ENCODE peak calls at places on chromosomes 16 and 17, in six cellular contexts. K is CD8-positive, alpha-beta T cell; H is effector memory CD4-positive, alpha-beta T cell; S is ovary; P is fibroblast of lung; L is brain microvascular endothelial cell. A is an unnamed sample.

GRCh38 chr17:50314456-50315011 is 31.4 kb upstream of the XYLT2 start:
- DNase-seq in K (no peak), H (no peak), S (no peak), P (no peak), L (no peak), A (no peak)

GRCh38 chr17:15965510-15965909 is 20.6 kb downstream of the ADORA2B start:
- DNase-seq in K (no peak), H (no peak), S (no peak), P (no peak), L (no peak), A (no peak)

GRCh38 chr16:78242231-78242630 is 142.8 kb downstream of the WWOX start:
- DNase-seq in K (no peak), H (no peak), S (no peak), P (no peak), L (no peak), A (no peak)

GRCh38 chr17:39653662-39654331 is 11.4 kb upstream of the TCAP start:
- DNase-seq in K (peak; percentile 86), H (peak; percentile 70), S (peak; percentile 57), P (no peak), L (peak; percentile 22), A (peak; percentile 61)

GRCh38 chr16:66551788-66552287 is 538 bp upstream of the CKLF start:
- DNase-seq in K (no peak), H (peak; percentile 3), S (no peak), P (no peak), L (no peak), A (no peak)

GRCh38 chr16:79561729-79562128 is 38.8 kb downstream of the MAF start:
- DNase-seq in K (no peak), H (no peak), S (no peak), P (no peak), L (no peak), A (no peak)

GRCh38 chr16:4792951-4793513 is 2.1 kb upstream of the SMIM22 start:
- DNase-seq in K (no peak), H (no peak), S (no peak), P (no peak), L (no peak), A (no peak)

GRCh38 chr16:15553313-15554088 is 89.5 kb downstream of the MARF1 start:
- DNase-seq in K (no peak), H (no peak), S (peak; percentile 32), P (peak; percentile 35), L (no peak), A (no peak)

GRCh38 chr16:69399361-69399760 is 13.6 kb upstream of the TERF2 start:
- DNase-seq in K (no peak), H (no peak), S (no peak), P (peak; percentile 31), L (no peak), A (no peak)

GRCh38 chr17:64497565-64498035 is 746 bp upstream of the POLG2 start:
- DNase-seq in K (no peak), H (no peak), S (no peak), P (no peak), L (no peak), A (no peak)

GRCh38 chr17:564526-564925 is 150.1 kb downstream of the VPS53 start:
- DNase-seq in K (no peak), H (no peak), S (no peak), P (no peak), L (no peak), A (no peak)

GRCh38 chr17:31095239-31096105 is 695 bp downstream of the NF1 start:
- DNase-seq in K (peak; percentile 53), H (peak; percentile 11), S (peak; percentile 77), P (peak; percentile 56), L (no peak), A (peak; percentile 38)

GRCh38 chr17:69757794-69758430 is 317.1 kb upstream of the KCNJ16 start:
- DNase-seq in K (no peak), H (no peak), S (no peak), P (peak; percentile 89), L (peak; percentile 47), A (no peak)

GRCh38 chr16:68370921-68371651 is 60.3 kb downstream of the PRMT7 start:
- DNase-seq in K (peak; percentile 80), H (no peak), S (no peak), P (no peak), L (no peak), A (peak; percentile 55)

GRCh38 chr16:25691519-25692091 is at the start of gene HS3ST4:
- DNase-seq in K (no peak), H (no peak), S (no peak), P (no peak), L (no peak), A (no peak)

GRCh38 chr17:20896153-20896649 is 146.6 kb downstream of the USP22 start:
- DNase-seq in K (peak; percentile 51), H (peak; percentile 26), S (peak; percentile 70), P (no peak), L (peak; percentile 12), A (peak; percentile 11)

GRCh38 chr17:8789743-8790142 is 9.4 kb downstream of the MFSD6L start:
- DNase-seq in K (no peak), H (no peak), S (no peak), P (no peak), L (no peak), A (no peak)

GRCh38 chr16:81447383-81448101 is 2.9 kb downstream of the CMIP start:
- DNase-seq in K (no peak), H (no peak), S (no peak), P (no peak), L (no peak), A (no peak)

GRCh38 chr17:27861979-27862378 is 31.2 kb downstream of the LYRM9 start:
- DNase-seq in K (no peak), H (no peak), S (no peak), P (no peak), L (no peak), A (no peak)

GRCh38 chr16:84749815-84750214 is 50.0 kb downstream of the USP10 start:
- DNase-seq in K (peak; percentile 36), H (no peak), S (no peak), P (no peak), L (no peak), A (no peak)

GRCh38 chr16:56833243-56833970 is 31.6 kb upstream of the SLC12A3 start:
- DNase-seq in K (no peak), H (no peak), S (no peak), P (peak; percentile 37), L (no peak), A (no peak)

GRCh38 chr17:13931111-13931526 is 138.2 kb upstream of the COX10 start:
- DNase-seq in K (no peak), H (no peak), S (no peak), P (peak; percentile 68), L (no peak), A (no peak)

GRCh38 chr17:13933597-13934276 is 135.6 kb upstream of the COX10 start:
- DNase-seq in K (no peak), H (no peak), S (no peak), P (no peak), L (peak; percentile 3), A (no peak)

DNA sequence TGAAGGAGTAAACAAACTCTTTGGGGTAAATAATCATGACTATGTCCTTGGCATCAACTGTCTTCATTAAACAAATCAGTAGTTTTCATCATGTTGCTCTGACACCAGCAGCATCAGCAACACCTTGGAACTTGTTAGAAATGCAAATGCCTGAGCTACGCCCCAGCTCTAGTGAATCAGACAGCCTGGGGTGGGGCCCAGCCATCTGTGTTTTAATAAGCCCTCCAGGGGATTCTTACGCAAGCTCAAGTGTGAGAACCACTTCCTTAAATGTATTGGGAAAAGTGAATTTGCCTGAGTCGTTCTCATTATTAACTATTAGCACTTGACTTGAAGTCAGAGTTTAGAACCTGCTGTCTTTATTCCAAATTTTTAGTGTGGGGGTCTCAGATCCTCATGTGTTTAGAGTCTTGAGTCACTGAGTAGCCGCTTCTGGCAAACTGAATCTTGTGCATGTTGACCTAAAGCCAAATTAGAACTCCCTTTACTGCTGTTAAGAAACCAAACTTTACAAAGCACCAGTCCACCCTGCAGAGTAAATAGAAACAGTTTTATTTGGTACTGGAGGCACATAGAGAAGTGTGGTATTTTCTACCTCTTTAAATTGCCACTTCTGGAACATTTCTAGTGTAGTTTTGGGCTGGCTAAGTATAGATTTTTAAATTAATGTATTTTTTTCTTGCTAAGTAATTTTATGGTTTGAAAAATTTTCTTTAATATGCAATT is 137.4 kb upstream of the COX10 start:
- DNase-seq in K (no peak), H (no peak), S (no peak), P (peak; percentile 57), L (peak; percentile 4), A (no peak)
- H3K27ac ChIP-seq in K (no peak overlapping the region), H (no peak overlapping the region), S (no peak overlapping the region), P (no peak overlapping the region), L (no peak overlapping the region), A (no peak overlapping the region)

GRCh38 chr17:82202981-82203380 is 9.7 kb downstream of the CCDC57 start:
- DNase-seq in K (no peak), H (no peak), S (no peak), P (no peak), L (no peak), A (no peak)

GRCh38 chr17:82201498-82201910 is 11.1 kb downstream of the CCDC57 start:
- DNase-seq in K (no peak), H (no peak), S (no peak), P (no peak), L (no peak), A (no peak)

GRCh38 chr17:82199496-82199895 is 13.1 kb downstream of the CCDC57 start:
- DNase-seq in K (no peak), H (no peak), S (no peak), P (no peak), L (no peak), A (no peak)

GRCh38 chr17:82200135-82200534 is 12.5 kb downstream of the CCDC57 start:
- DNase-seq in K (no peak), H (no peak), S (no peak), P (no peak), L (no peak), A (no peak)

GRCh38 chr17:82200743-82201497 is 11.7 kb downstream of the CCDC57 start:
- DNase-seq in K (peak; percentile 75), H (peak; percentile 46), S (no peak), P (no peak), L (no peak), A (peak; percentile 88)
- H3K27ac ChIP-seq in K (peak overlapping the region; percentile 36), H (peak overlapping the region; percentile 56), S (no peak overlapping the region), P (no peak overlapping the region), L (no peak overlapping the region), A (peak overlapping the region; percentile 47)

GRCh38 chr17:75051941-75052340 is 4.9 kb downstream of the KCTD2 start:
- DNase-seq in K (no peak), H (no peak), S (no peak), P (no peak), L (no peak), A (no peak)

GRCh38 chr17:75047398-75048098 is 523 bp downstream of the KCTD2 start:
- DNase-seq in K (peak; percentile 57), H (no peak), S (peak; percentile 68), P (peak; percentile 8), L (no peak), A (peak; percentile 26)

GRCh38 chr17:75048396-75048933 is 1.4 kb downstream of the KCTD2 start:
- DNase-seq in K (no peak), H (no peak), S (peak; percentile 45), P (peak; percentile 38), L (no peak), A (no peak)

GRCh38 chr17:75046583-75047289 is at the start of the genes ATP5PD and KCTD2:
- DNase-seq in K (peak; percentile 95), H (peak; percentile 92), S (peak; percentile 96), P (peak; percentile 96), L (peak; percentile 95), A (peak; percentile 95)

GRCh38 chr17:75049057-75049456 is 2.0 kb downstream of the KCTD2 start:
- DNase-seq in K (no peak), H (no peak), S (no peak), P (no peak), L (no peak), A (no peak)
- H3K27ac ChIP-seq in K (no peak overlapping the region), H (no peak overlapping the region), S (no peak overlapping the region), P (no peak overlapping the region), L (no peak overlapping the region), A (no peak overlapping the region)

GRCh38 chr16:71289732-71290062 is 495 bp upstream of the CMTR2 start:
- DNase-seq in K (no peak), H (no peak), S (no peak), P (no peak), L (no peak), A (no peak)
- H3K27ac ChIP-seq in K (peak overlapping the region; percentile 75), H (peak overlapping the region; percentile 70), S (no peak overlapping the region), P (no peak overlapping the region), L (no peak overlapping the region), A (no peak overlapping the region)